ENCODE peak calls at places on chromosomes 7 and 10, in seven cellular contexts. N is foreskin keratinocyte; T is breast epithelium; A is hypothalamus; R is small intestine; D is effector memory CD4-positive, alpha-beta T cell; X is AG04450. H is an unnamed sample.

GRCh38 chr10:10533417-10533816 is 484.3 kb upstream of the CELF2 start:
- DNase-seq in N (peak), T (no peak), A (no peak), R (no peak), D (no peak), X (no peak), H (no peak)

GRCh38 chr10:95741807-95742528 is 14.0 kb upstream of the ENTPD1 start:
- DNase-seq in N (no peak), T (no peak), A (no peak), R (no peak), D (no peak), X (no peak), H (no peak)

GRCh38 chr7:113698556-113699220 is 220.1 kb downstream of the PPP1R3A start:
- DNase-seq in N (peak), T (no peak), A (no peak), R (peak), D (no peak), X (peak), H (no peak)

GRCh38 chr10:123558651-123559050 is 107.5 kb upstream of the GPR26 start:
- DNase-seq in N (no peak), T (peak), A (no peak), R (no peak), D (no peak), X (no peak), H (no peak)

GRCh38 chr7:78427209-78427608 is 628.6 kb downstream of the PHTF2 start:
- DNase-seq in N (no peak), T (no peak), A (no peak), R (no peak), D (no peak), X (no peak), H (no peak)

GRCh38 chr7:100630066-100630465 is 11.3 kb downstream of the TFR2 start:
- DNase-seq in N (no peak), T (no peak), A (no peak), R (no peak), D (no peak), X (no peak), H (no peak)

GRCh38 chr10:90871279-90871760 is 454 bp upstream of the RPP30 start:
- DNase-seq in N (peak), T (no peak), A (no peak), R (peak), D (no peak), X (peak), H (no peak)

GRCh38 chr7:63968629-63969028 is 30.0 kb upstream of the ZNF722 start:
- DNase-seq in N (no peak), T (no peak), A (no peak), R (no peak), D (no peak), X (no peak), H (no peak)

GRCh38 chr7:57385668-57386067 is 64.3 kb upstream of the ZNF716 start:
- DNase-seq in N (no peak), T (no peak), A (no peak), R (no peak), D (no peak), X (no peak), H (no peak)

GRCh38 chr10:120424198-120424464 is 32.9 kb upstream of the PLPP4 start:
- DNase-seq in N (no peak), T (no peak), A (no peak), R (no peak), D (no peak), X (no peak), H (no peak)

GRCh38 chr10:25015927-25016348 is at the start of gene ENKUR:
- DNase-seq in N (peak), T (peak), A (peak), R (peak), D (peak), X (peak), H (peak)

GRCh38 chr10:30080161-30080560 is 20.8 kb upstream of the JCAD start:
- DNase-seq in N (peak), T (no peak), A (no peak), R (no peak), D (no peak), X (no peak), H (no peak)

GRCh38 chr10:105138287-105138854 is 497.3 kb downstream of the SORCS3 start:
- DNase-seq in N (no peak), T (no peak), A (no peak), R (no peak), D (no peak), X (no peak), H (no peak)

GRCh38 chr10:13908475-13908874 is 321.7 kb downstream of the PRPF18 start:
- DNase-seq in N (no peak), T (no peak), A (no peak), R (no peak), D (no peak), X (no peak), H (no peak)

GRCh38 chr10:123139521-123140163 is 3.9 kb downstream of the HMX3 start:
- DNase-seq in N (no peak), T (no peak), A (no peak), R (peak), D (no peak), X (no peak), H (no peak)

GRCh38 chr7:137687556-137688280 is 159.1 kb downstream of the DGKI start:
- DNase-seq in N (no peak), T (no peak), A (no peak), R (no peak), D (no peak), X (no peak), H (no peak)

GRCh38 chr7:144720139-144720538 is 115.7 kb downstream of the TPK1 start:
- DNase-seq in N (peak), T (no peak), A (no peak), R (no peak), D (no peak), X (no peak), H (no peak)

GRCh38 chr10:67072654-67073053 is 146.8 kb downstream of the LRRTM3 start:
- DNase-seq in N (no peak), T (no peak), A (no peak), R (no peak), D (no peak), X (no peak), H (no peak)

GRCh38 chr7:151128716-151129115 is 38.8 kb downstream of the GBX1 start:
- DNase-seq in N (no peak), T (no peak), A (no peak), R (no peak), D (no peak), X (no peak), H (no peak)

GRCh38 chr10:133154996-133155778 is 4.8 kb upstream of the KNDC1 start:
- DNase-seq in N (no peak), T (peak), A (no peak), R (no peak), D (no peak), X (no peak), H (no peak)

GRCh38 chr10:22682237-22683192 is 31.9 kb downstream of the PIP4K2A start:
- DNase-seq in N (peak), T (no peak), A (no peak), R (peak), D (peak), X (no peak), H (no peak)

GRCh38 chr7:21054427-21055133 is 267.9 kb upstream of the SP8 start:
- DNase-seq in N (no peak), T (no peak), A (no peak), R (no peak), D (no peak), X (no peak), H (no peak)

GRCh38 chr10:3213174-3213573 is 40.6 kb upstream of the PITRM1 start:
- DNase-seq in N (no peak), T (no peak), A (no peak), R (no peak), D (no peak), X (no peak), H (no peak)

GRCh38 chr7:2906197-2906931 is 62.3 kb upstream of the GNA12 start:
- DNase-seq in N (no peak), T (no peak), A (no peak), R (no peak), D (no peak), X (no peak), H (no peak)

GRCh38 chr10:47241946-47242900 is 57.8 kb upstream of the GDF10 start:
- DNase-seq in N (no peak), T (no peak), A (no peak), R (no peak), D (no peak), X (no peak), H (no peak)

GRCh38 chr7:31022117-31022516 is 30.0 kb upstream of the ADCYAP1R1 start:
- DNase-seq in N (no peak), T (no peak), A (no peak), R (no peak), D (no peak), X (no peak), H (no peak)

H was measured in thoracic aorta.